ENCODE peak calls at places on chromosomes 12 and 14, in nine cellular contexts. N, G, L, V, J, K, U, R and E are unnamed samples.
A peak's percentile ranks its signal among the peaks of the same experiment; 100 is the strongest.

GRCh38 chr12:54601841-54602240 is 13.4 kb upstream of the PPP1R1A start:
- DNase-seq in N (peak; percentile 47), G (no peak), L (no peak), V (no peak), J (no peak), K (no peak), U (no peak), R (no peak), E (no peak)

GRCh38 chr12:89384050-89384749 is 31.9 kb upstream of the DUSP6 start:
- DNase-seq in N (peak; percentile 91), G (peak; percentile 24), L (no peak), V (peak; percentile 53), J (peak; percentile 92), K (no peak), U (no peak), R (peak; percentile 98), E (no peak)

GRCh38 chr14:23939607-23940326 is 13.8 kb upstream of the DHRS4 start:
- DNase-seq in N (no peak), G (no peak), L (no peak), V (no peak), J (no peak), K (no peak), U (no peak), R (no peak), E (no peak)

GRCh38 chr12:52252728-52253328 is 19.8 kb downstream of the KRT7 start:
- DNase-seq in N (no peak), G (no peak), L (no peak), V (no peak), J (no peak), K (no peak), U (no peak), R (no peak), E (no peak)

GRCh38 chr12:93145086-93145485 is 216.0 kb upstream of the EEA1 start:
- DNase-seq in N (no peak), G (no peak), L (no peak), V (no peak), J (peak; percentile 16), K (no peak), U (no peak), R (no peak), E (no peak)

GRCh38 chr12:68530965-68531364 is 79.7 kb upstream of the RAP1B start:
- DNase-seq in N (peak; percentile 69), G (no peak), L (no peak), V (peak; percentile 31), J (peak; percentile 77), K (no peak), U (no peak), R (peak; percentile 90), E (no peak)

GRCh38 chr12:124938606-124939427 is 24.4 kb upstream of the UBC start:
- DNase-seq in N (peak; percentile 97), G (peak; percentile 51), L (peak; percentile 79), V (peak; percentile 64), J (peak; percentile 88), K (no peak), U (no peak), R (peak; percentile 92), E (peak; percentile 83)

GRCh38 chr14:94768521-94769412 is 1.1 kb downstream of the GSC start:
- DNase-seq in N (peak; percentile 63), G (no peak), L (no peak), V (no peak), J (no peak), K (no peak), U (no peak), R (no peak), E (no peak)

GRCh38 chr12:93415723-93416464 is 25.9 kb downstream of the UBE2N start:
- DNase-seq in N (peak; percentile 75), G (no peak), L (no peak), V (no peak), J (peak; percentile 77), K (no peak), U (no peak), R (peak; percentile 68), E (no peak)

GRCh38 chr12:57234233-57234570 is 4.7 kb downstream of the SHMT2 start:
- DNase-seq in N (no peak), G (no peak), L (no peak), V (no peak), J (no peak), K (no peak), U (no peak), R (no peak), E (no peak)

GRCh38 chr12:109762071-109762672 is 48.5 kb downstream of the FAM222A start:
- DNase-seq in N (no peak), G (peak; percentile 15), L (no peak), V (no peak), J (no peak), K (no peak), U (no peak), R (no peak), E (peak; percentile 6)

GRCh38 chr12:102957339-102958050 is at the start of gene ASCL1:
- DNase-seq in N (peak; percentile 58), G (no peak), L (no peak), V (no peak), J (peak; percentile 10), K (no peak), U (no peak), R (peak; percentile 28), E (no peak)

GRCh38 chr12:93025145-93026103 is 96.3 kb upstream of the EEA1 start:
- DNase-seq in N (peak; percentile 73), G (no peak), L (peak; percentile 45), V (no peak), J (peak; percentile 75), K (no peak), U (no peak), R (peak; percentile 83), E (peak; percentile 27)

GRCh38 chr14:102882233-102882906 is 40.1 kb upstream of the AMN start:
- DNase-seq in N (no peak), G (no peak), L (no peak), V (no peak), J (no peak), K (no peak), U (no peak), R (no peak), E (no peak)

GRCh38 chr14:78448483-78449094 is 278.4 kb downstream of the NRXN3 start:
- DNase-seq in N (peak; percentile 42), G (peak; percentile 51), L (peak; percentile 15), V (peak; percentile 18), J (no peak), K (no peak), U (no peak), R (peak; percentile 34), E (peak; percentile 14)

GRCh38 chr12:26746315-26746714 is 86.7 kb downstream of the ITPR2 start:
- DNase-seq in N (peak; percentile 85), G (no peak), L (no peak), V (no peak), J (peak; percentile 84), K (no peak), U (no peak), R (peak; percentile 68), E (no peak)

GRCh38 chr12:120264086-120264485 is 1.4 kb downstream of the PXN start:
- DNase-seq in N (peak; percentile 58), G (no peak), L (no peak), V (no peak), J (no peak), K (no peak), U (no peak), R (no peak), E (no peak)

GRCh38 chr14:99531221-99532096 is 50.2 kb downstream of the CCNK start:
- DNase-seq in N (peak; percentile 71), G (no peak), L (no peak), V (no peak), J (peak; percentile 81), K (no peak), U (no peak), R (peak; percentile 64), E (no peak)

DNA sequence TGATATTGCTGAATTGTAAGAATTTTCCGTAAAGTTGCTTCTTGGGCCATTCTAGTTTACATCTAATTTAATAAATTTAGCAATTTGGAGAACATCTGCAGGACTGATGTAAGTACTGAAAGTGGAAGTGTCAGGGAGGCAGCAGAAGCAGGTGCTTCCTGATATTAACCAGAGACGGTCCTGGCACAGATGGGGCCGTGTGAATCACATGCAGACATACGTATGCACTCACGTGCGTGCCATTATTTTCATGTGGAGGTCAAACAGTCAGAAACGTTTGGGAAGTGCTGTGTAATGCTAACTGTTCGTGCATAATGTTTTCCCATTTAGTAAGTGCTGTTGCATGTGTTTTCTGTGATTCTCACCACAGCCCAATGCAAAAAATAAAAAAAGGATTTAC is 87.8 kb upstream of the DYNC1H1 start:
- DNase-seq in N (peak; percentile 73), G (no peak), L (no peak), V (peak; percentile 82), J (peak; percentile 18), K (peak; percentile 84), U (peak; percentile 62), R (peak; percentile 53), E (no peak)
- H3K4me3 ChIP-seq in N (no peak overlapping the region), G (no peak overlapping the region), L (no peak overlapping the region), V (peak overlapping the region; percentile 0), J (no peak overlapping the region), K (no peak overlapping the region), U (no peak overlapping the region), R (no peak overlapping the region), E (no peak overlapping the region)

GRCh38 chr14:33932033-33932432 is 18.8 kb downstream of the EGLN3 start:
- DNase-seq in N (no peak), G (no peak), L (no peak), V (no peak), J (no peak), K (no peak), U (no peak), R (no peak), E (no peak)

GRCh38 chr14:33934043-33934750 is 16.7 kb downstream of the EGLN3 start:
- DNase-seq in N (no peak), G (no peak), L (no peak), V (no peak), J (no peak), K (no peak), U (no peak), R (no peak), E (no peak)

GRCh38 chr14:33932526-33933292 is 18.2 kb downstream of the EGLN3 start:
- DNase-seq in N (no peak), G (no peak), L (no peak), V (peak; percentile 40), J (no peak), K (no peak), U (no peak), R (no peak), E (peak; percentile 95)

GRCh38 chr14:33934938-33935337 is 15.9 kb downstream of the EGLN3 start:
- DNase-seq in N (no peak), G (no peak), L (no peak), V (no peak), J (no peak), K (no peak), U (no peak), R (no peak), E (no peak)

GRCh38 chr14:33933386-33933934 is 17.4 kb downstream of the EGLN3 start:
- DNase-seq in N (no peak), G (no peak), L (no peak), V (no peak), J (no peak), K (no peak), U (no peak), R (peak; percentile 31), E (no peak)
- H3K4me3 ChIP-seq in N (no peak overlapping the region), G (no peak overlapping the region), L (no peak overlapping the region), V (no peak overlapping the region), J (no peak overlapping the region), K (no peak overlapping the region), U (no peak overlapping the region), R (no peak overlapping the region), E (no peak overlapping the region)

GRCh38 chr14:80653951-80654350 is 287.6 kb downstream of the CEP128 start:
- DNase-seq in N (peak; percentile 18), G (no peak), L (no peak), V (no peak), J (peak; percentile 16), K (no peak), U (no peak), R (no peak), E (no peak)
- H3K4me3 ChIP-seq in N (no peak overlapping the region), G (no peak overlapping the region), L (no peak overlapping the region), V (no peak overlapping the region), J (no peak overlapping the region), K (no peak overlapping the region), U (no peak overlapping the region), R (no peak overlapping the region), E (no peak overlapping the region)

GRCh38 chr12:20370841-20371240 is 2.5 kb downstream of the PDE3A start:
- DNase-seq in N (no peak), G (no peak), L (no peak), V (no peak), J (no peak), K (no peak), U (no peak), R (no peak), E (no peak)
- H3K4me3 ChIP-seq in N (no peak overlapping the region), G (peak overlapping the region; percentile 80), L (no peak overlapping the region), V (peak overlapping the region; percentile 65), J (no peak overlapping the region), K (peak overlapping the region; percentile 10), U (no peak overlapping the region), R (peak overlapping the region; percentile 36), E (no peak overlapping the region)